ENCODE peak calls at places on chromosomes 7 and 10, in ten cellular contexts. One of them, this sample, is unnamed.

GRCh38 chr10:72808001-72808400 is 85.5 kb upstream of the OIT3 start:
- DNase-seq in endodermal cell: no peak
- DNase-seq in pancreas: no peak
- DNase-seq in mammary epithelial cell: no peak
- DNase-seq in psoas muscle: no peak
- DNase-seq in A549: no peak
- DNase-seq in spleen: no peak
- DNase-seq in tibial artery: no peak
- DNase-seq in thyroid gland: no peak
- DNase-seq in prostate gland: no peak
- DNase-seq in this sample: no peak

GRCh38 chr10:45179716-45180115 is 135.7 kb downstream of the OR13A1 start:
- DNase-seq in thyroid gland: no peak
- DNase-seq in pancreas: no peak
- DNase-seq in prostate gland: no peak
- DNase-seq in endodermal cell: no peak
- DNase-seq in A549: no peak
- DNase-seq in spleen: no peak
- DNase-seq in psoas muscle: peak
- DNase-seq in mammary epithelial cell: no peak
- DNase-seq in tibial artery: peak
- DNase-seq in this sample: no peak

GRCh38 chr10:104447899-104448298 is 94.3 kb downstream of the CFAP58 start:
- DNase-seq in spleen: no peak
- DNase-seq in A549: no peak
- DNase-seq in prostate gland: no peak
- DNase-seq in endodermal cell: no peak
- DNase-seq in mammary epithelial cell: no peak
- DNase-seq in pancreas: no peak
- DNase-seq in thyroid gland: no peak
- DNase-seq in tibial artery: no peak
- DNase-seq in psoas muscle: no peak
- DNase-seq in this sample: no peak

GRCh38 chr7:29797112-29797944 is 9.0 kb upstream of the WIPF3 start:
- DNase-seq in prostate gland: no peak
- DNase-seq in spleen: no peak
- DNase-seq in mammary epithelial cell: no peak
- DNase-seq in psoas muscle: no peak
- DNase-seq in tibial artery: no peak
- DNase-seq in A549: no peak
- DNase-seq in pancreas: no peak
- DNase-seq in endodermal cell: no peak
- DNase-seq in thyroid gland: no peak
- DNase-seq in this sample: no peak

GRCh38 chr10:51897560-51897959 is 198.2 kb upstream of the CSTF2T start:
- DNase-seq in psoas muscle: no peak
- DNase-seq in pancreas: no peak
- DNase-seq in thyroid gland: no peak
- DNase-seq in endodermal cell: no peak
- DNase-seq in prostate gland: no peak
- DNase-seq in tibial artery: no peak
- DNase-seq in spleen: no peak
- DNase-seq in A549: no peak
- DNase-seq in mammary epithelial cell: no peak
- DNase-seq in this sample: no peak

GRCh38 chr10:68559872-68560200 is 301 bp upstream of the TET1 start:
- DNase-seq in prostate gland: no peak
- DNase-seq in pancreas: no peak
- DNase-seq in spleen: no peak
- DNase-seq in tibial artery: no peak
- DNase-seq in mammary epithelial cell: no peak
- DNase-seq in thyroid gland: no peak
- DNase-seq in endodermal cell: no peak
- DNase-seq in A549: no peak
- DNase-seq in psoas muscle: peak
- DNase-seq in this sample: no peak

GRCh38 chr10:73439605-73440298 is 6.4 kb upstream of the MSS51 start:
- DNase-seq in pancreas: no peak
- DNase-seq in psoas muscle: no peak
- DNase-seq in A549: no peak
- DNase-seq in thyroid gland: no peak
- DNase-seq in prostate gland: no peak
- DNase-seq in mammary epithelial cell: peak
- DNase-seq in tibial artery: no peak
- DNase-seq in spleen: no peak
- DNase-seq in endodermal cell: no peak
- DNase-seq in this sample: peak

GRCh38 chr7:131381069-131381838 is 53.6 kb downstream of the MKLN1 start:
- DNase-seq in psoas muscle: no peak
- DNase-seq in mammary epithelial cell: peak
- DNase-seq in prostate gland: no peak
- DNase-seq in A549: no peak
- DNase-seq in tibial artery: no peak
- DNase-seq in pancreas: no peak
- DNase-seq in thyroid gland: no peak
- DNase-seq in endodermal cell: no peak
- DNase-seq in spleen: no peak
- DNase-seq in this sample: no peak

GRCh38 chr10:93458821-93459257 is 23.3 kb downstream of the MYOF start:
- DNase-seq in thyroid gland: peak
- DNase-seq in psoas muscle: peak
- DNase-seq in mammary epithelial cell: peak
- DNase-seq in endodermal cell: peak
- DNase-seq in prostate gland: peak
- DNase-seq in tibial artery: peak
- DNase-seq in pancreas: peak
- DNase-seq in A549: peak
- DNase-seq in spleen: no peak
- DNase-seq in this sample: no peak

DNA sequence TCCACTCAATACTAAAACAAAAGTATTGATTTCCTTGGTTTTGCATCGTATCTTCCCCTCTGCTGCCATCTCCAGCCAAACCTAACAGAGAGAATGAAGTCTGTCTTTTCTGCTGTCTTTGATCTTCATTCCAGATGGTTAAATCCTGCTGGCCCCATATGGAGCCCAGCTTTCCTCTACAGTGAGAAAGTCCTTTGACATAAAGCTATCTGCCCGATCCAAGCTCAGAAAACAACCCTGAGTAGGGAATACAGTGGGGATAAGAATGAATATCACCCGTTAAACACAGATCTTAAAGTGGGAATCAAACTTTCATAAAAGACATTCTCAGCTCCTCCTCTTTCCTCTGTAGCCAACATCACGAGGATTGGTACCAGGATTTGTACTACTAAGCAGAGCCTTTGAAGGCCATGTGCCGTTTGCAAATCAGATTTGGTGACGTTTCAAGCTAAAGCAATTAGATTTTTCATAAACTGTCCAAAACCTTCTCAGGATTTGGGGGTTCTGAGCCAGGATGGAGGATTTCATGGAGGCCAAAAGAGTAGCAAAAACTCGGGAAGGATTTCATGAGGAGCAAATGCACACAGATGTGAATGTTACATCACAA is 30.9 kb upstream of the GPAM start:
- DNase-seq in prostate gland: no peak
- DNase-seq in mammary epithelial cell: no peak
- DNase-seq in thyroid gland: no peak
- DNase-seq in A549: no peak
- DNase-seq in pancreas: no peak
- DNase-seq in endodermal cell: no peak
- DNase-seq in psoas muscle: no peak
- DNase-seq in tibial artery: no peak
- DNase-seq in spleen: no peak
- DNase-seq in this sample: no peak
- H3K4me3 ChIP-seq in prostate gland: no peak
- H3K4me3 ChIP-seq in mammary epithelial cell: no peak
- H3K4me3 ChIP-seq in thyroid gland: no peak
- H3K4me3 ChIP-seq in A549: no peak
- H3K4me3 ChIP-seq in pancreas: no peak
- H3K4me3 ChIP-seq in endodermal cell: no peak
- H3K4me3 ChIP-seq in psoas muscle: no peak
- H3K4me3 ChIP-seq in tibial artery: no peak
- H3K4me3 ChIP-seq in spleen: no peak
- H3K4me3 ChIP-seq in this sample: no peak

DNA sequence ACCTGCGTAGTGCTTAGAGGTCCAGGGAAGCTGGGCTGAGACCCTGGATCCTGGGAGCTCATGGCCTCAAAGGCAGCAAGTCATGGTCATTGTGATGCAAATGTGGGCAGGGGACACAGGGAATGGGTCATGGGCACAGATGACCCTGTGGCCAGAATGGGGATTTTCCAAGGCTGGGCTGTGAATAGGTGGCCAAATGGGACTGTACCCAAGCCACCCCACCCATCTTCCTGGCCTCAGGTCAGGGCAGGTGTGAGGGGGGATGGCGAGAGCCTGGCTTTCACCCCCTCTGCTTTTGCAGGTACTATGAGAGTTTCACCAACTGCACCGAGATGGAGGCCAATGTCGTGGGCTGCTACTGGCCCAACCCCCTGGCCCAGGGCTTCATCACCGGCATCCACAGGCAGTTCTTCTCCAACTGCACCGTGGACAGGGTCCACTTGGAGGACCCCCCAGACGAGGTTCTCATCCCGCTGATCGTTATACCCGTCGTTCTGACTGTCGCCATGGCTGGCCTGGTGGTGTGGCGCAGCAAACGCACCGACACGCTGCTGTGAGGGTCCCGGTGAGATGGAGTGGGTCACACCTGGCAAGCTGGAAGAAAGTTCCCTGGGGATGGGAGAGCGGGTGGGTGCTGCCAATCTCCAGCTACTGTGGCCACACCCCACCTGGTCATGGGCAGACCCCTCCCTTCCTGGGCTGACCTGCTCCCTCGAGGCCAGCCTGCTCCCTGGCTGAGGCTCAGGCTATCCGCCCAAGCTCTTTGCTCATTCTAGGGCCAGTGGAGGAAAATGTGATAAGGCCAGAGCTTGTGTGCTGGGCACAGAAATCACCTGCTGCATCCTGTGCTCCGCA is 25.5 kb downstream of the RAMP3 start:
- DNase-seq in thyroid gland: no peak
- DNase-seq in spleen: peak
- DNase-seq in mammary epithelial cell: no peak
- DNase-seq in tibial artery: no peak
- DNase-seq in psoas muscle: no peak
- DNase-seq in prostate gland: no peak
- DNase-seq in endodermal cell: peak
- DNase-seq in pancreas: no peak
- DNase-seq in A549: no peak
- DNase-seq in this sample: peak
- H3K27ac ChIP-seq in thyroid gland: no peak
- H3K27ac ChIP-seq in spleen: no peak
- H3K27ac ChIP-seq in mammary epithelial cell: no peak
- H3K27ac ChIP-seq in tibial artery: no peak
- H3K27ac ChIP-seq in psoas muscle: no peak
- H3K27ac ChIP-seq in prostate gland: no peak
- H3K27ac ChIP-seq in endodermal cell: no peak
- H3K27ac ChIP-seq in pancreas: no peak
- H3K27ac ChIP-seq in A549: no peak
- H3K27ac ChIP-seq in this sample: no peak

GRCh38 chr7:91424372-91424771 is 160.1 kb downstream of the FZD1 start:
- DNase-seq in tibial artery: no peak
- DNase-seq in thyroid gland: peak
- DNase-seq in endodermal cell: peak
- DNase-seq in pancreas: no peak
- DNase-seq in spleen: no peak
- DNase-seq in mammary epithelial cell: no peak
- DNase-seq in prostate gland: no peak
- DNase-seq in A549: no peak
- DNase-seq in psoas muscle: no peak
- DNase-seq in this sample: no peak
- TF ChIP-seq CTCF in tibial artery: no peak
- TF ChIP-seq CTCF in thyroid gland: no peak
- TF ChIP-seq CTCF in endodermal cell: peak
- TF ChIP-seq CTCF in pancreas: no peak
- TF ChIP-seq CTCF in spleen: no peak
- TF ChIP-seq CTCF in mammary epithelial cell: no peak
- TF ChIP-seq CTCF in prostate gland: no peak
- TF ChIP-seq CTCF in A549: no peak
- TF ChIP-seq CTCF in psoas muscle: no peak
- TF ChIP-seq CTCF in this sample: no peak

DNA sequence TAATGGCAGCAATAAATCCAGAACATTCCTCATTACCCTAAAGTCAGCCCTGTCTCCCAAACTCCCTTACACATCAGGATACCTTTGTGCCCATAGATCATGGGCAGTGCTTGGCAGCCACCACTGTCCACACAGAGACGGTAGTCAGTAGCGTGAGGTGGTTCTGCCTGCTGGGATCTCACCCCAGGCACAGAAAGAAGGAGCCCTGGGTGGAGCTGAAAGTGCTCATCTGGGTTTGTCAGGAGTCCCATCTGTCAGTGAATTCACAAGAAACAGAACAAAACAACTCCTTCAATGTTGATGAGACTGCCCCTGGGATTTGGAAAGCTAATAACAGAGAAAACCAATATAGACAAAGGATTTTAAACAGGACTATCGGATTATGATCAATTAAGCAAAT is 90.2 kb upstream of the PRSS58 start:
- DNase-seq in psoas muscle: no peak
- DNase-seq in pancreas: no peak
- DNase-seq in spleen: no peak
- DNase-seq in prostate gland: no peak
- DNase-seq in tibial artery: no peak
- DNase-seq in thyroid gland: no peak
- DNase-seq in mammary epithelial cell: no peak
- DNase-seq in A549: no peak
- DNase-seq in endodermal cell: no peak
- DNase-seq in this sample: no peak
- H3K4me3 ChIP-seq in psoas muscle: no peak
- H3K4me3 ChIP-seq in pancreas: no peak
- H3K4me3 ChIP-seq in spleen: no peak
- H3K4me3 ChIP-seq in prostate gland: no peak
- H3K4me3 ChIP-seq in tibial artery: no peak
- H3K4me3 ChIP-seq in thyroid gland: no peak
- H3K4me3 ChIP-seq in mammary epithelial cell: no peak
- H3K4me3 ChIP-seq in A549: no peak
- H3K4me3 ChIP-seq in endodermal cell: no peak
- H3K4me3 ChIP-seq in this sample: no peak

GRCh38 chr10:22621726-22622125 is 92.7 kb downstream of the PIP4K2A start:
- DNase-seq in thyroid gland: no peak
- DNase-seq in psoas muscle: no peak
- DNase-seq in tibial artery: no peak
- DNase-seq in prostate gland: no peak
- DNase-seq in spleen: no peak
- DNase-seq in A549: no peak
- DNase-seq in endodermal cell: no peak
- DNase-seq in mammary epithelial cell: no peak
- DNase-seq in pancreas: no peak
- DNase-seq in this sample: no peak
- H3K27ac ChIP-seq in thyroid gland: no peak
- H3K27ac ChIP-seq in psoas muscle: no peak
- H3K27ac ChIP-seq in tibial artery: no peak
- H3K27ac ChIP-seq in prostate gland: no peak
- H3K27ac ChIP-seq in spleen: peak
- H3K27ac ChIP-seq in A549: no peak
- H3K27ac ChIP-seq in endodermal cell: no peak
- H3K27ac ChIP-seq in mammary epithelial cell: no peak
- H3K27ac ChIP-seq in pancreas: no peak
- H3K27ac ChIP-seq in this sample: peak

DNA sequence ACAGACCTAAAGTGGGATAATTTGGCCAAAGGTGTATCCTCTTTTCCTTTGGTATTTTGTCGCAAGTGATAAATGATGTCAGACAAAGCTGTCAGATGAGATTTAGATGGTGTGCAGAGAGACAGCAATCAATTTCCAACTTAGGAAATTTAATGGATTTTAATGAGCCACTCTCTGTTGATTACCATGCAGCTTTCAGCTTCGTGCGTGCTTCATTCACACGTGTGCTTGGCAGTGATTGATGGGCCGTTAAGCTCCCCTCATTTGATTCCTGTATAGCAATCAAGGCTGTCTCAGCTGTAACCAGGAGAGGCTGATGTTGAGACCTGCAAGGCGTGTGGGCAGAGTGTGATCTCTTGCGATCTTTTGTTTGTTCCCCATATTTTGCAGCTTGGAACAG is 439.6 kb downstream of the CALN1 start:
- DNase-seq in mammary epithelial cell: no peak
- DNase-seq in A549: no peak
- DNase-seq in endodermal cell: no peak
- DNase-seq in prostate gland: no peak
- DNase-seq in tibial artery: no peak
- DNase-seq in thyroid gland: no peak
- DNase-seq in psoas muscle: no peak
- DNase-seq in pancreas: no peak
- DNase-seq in spleen: no peak
- DNase-seq in this sample: no peak
- TF ChIP-seq CTCF in mammary epithelial cell: no peak
- TF ChIP-seq CTCF in A549: no peak
- TF ChIP-seq CTCF in endodermal cell: no peak
- TF ChIP-seq CTCF in prostate gland: no peak
- TF ChIP-seq CTCF in tibial artery: no peak
- TF ChIP-seq CTCF in thyroid gland: no peak
- TF ChIP-seq CTCF in psoas muscle: no peak
- TF ChIP-seq CTCF in pancreas: no peak
- TF ChIP-seq CTCF in spleen: no peak
- TF ChIP-seq CTCF in this sample: no peak